ENCODE peak calls at places on chromosome 2, in ten cellular contexts. I is psoas muscle, B is body of pancreas, C is endothelial cell, A is SK-N-SH, W is Peyer's patch, R is A549, X is astrocyte of the spinal cord, V is hepatocyte, Q is AG04450. L is an unnamed sample.

GRCh38 chr2:188322569-188323531 is 31.2 kb downstream of the GULP1 start:
- DNase-seq in I (no peak), W (no peak), C (no peak), R (no peak), A (no peak), Q (peak; percentile 21), X (peak; percentile 92), B (peak; percentile 60), V (peak; percentile 26), L (no peak)

GRCh38 chr2:226660524-226660923 is 139.1 kb downstream of the IRS1 start:
- DNase-seq in Q (peak; percentile 53), V (peak; percentile 39), B (peak; percentile 29), R (no peak), I (no peak), X (peak; percentile 81), W (peak; percentile 65), C (no peak), A (no peak), L (no peak)

GRCh38 chr2:72180351-72180750 is 32.7 kb upstream of the CYP26B1 start:
- DNase-seq in C (no peak), A (no peak), B (no peak), W (no peak), Q (no peak), V (no peak), X (no peak), R (no peak), I (no peak), L (no peak)

GRCh38 chr2:15640291-15640711 is 48.6 kb downstream of the DDX1 start:
- DNase-seq in B (no peak), W (no peak), A (no peak), I (no peak), R (no peak), V (peak; percentile 56), X (peak; percentile 86), Q (peak; percentile 39), C (no peak), L (no peak)

GRCh38 chr2:9258953-9259399 is 52.4 kb downstream of the ASAP2 start:
- DNase-seq in R (no peak), V (no peak), Q (no peak), W (no peak), A (no peak), B (no peak), X (peak; percentile 66), I (peak; percentile 74), C (no peak), L (no peak)

GRCh38 chr2:228329279-228329678 is 147.8 kb upstream of the SPHKAP start:
- DNase-seq in Q (no peak), R (no peak), C (no peak), B (peak; percentile 3), X (no peak), I (no peak), V (no peak), A (no peak), W (no peak), L (no peak)

GRCh38 chr2:187842978-187843847 is 289.0 kb upstream of the TFPI start:
- DNase-seq in X (peak; percentile 83), W (no peak), I (no peak), V (peak; percentile 85), A (peak; percentile 15), C (peak; percentile 19), Q (peak; percentile 55), R (peak; percentile 15), B (peak; percentile 37), L (no peak)

GRCh38 chr2:232365621-232366321 is 12.8 kb upstream of the ALPP start:
- DNase-seq in Q (peak; percentile 8), C (peak; percentile 77), B (peak; percentile 14), W (peak; percentile 37), V (peak; percentile 63), R (peak; percentile 52), X (peak; percentile 19), I (peak; percentile 34), A (peak; percentile 73), L (no peak)

GRCh38 chr2:70084973-70085710 is 2.1 kb upstream of the PCBP1 start:
- DNase-seq in C (no peak), X (no peak), Q (no peak), R (no peak), I (peak; percentile 66), B (peak; percentile 62), W (peak; percentile 91), A (no peak), V (peak; percentile 84), L (no peak)

GRCh38 chr2:105895995-105896764 is 151.5 kb downstream of the NCK2 start:
- DNase-seq in X (no peak), R (no peak), C (no peak), B (no peak), I (peak; percentile 75), V (no peak), Q (no peak), A (no peak), W (no peak), L (no peak)

GRCh38 chr2:23452397-23452796 is 67.4 kb downstream of the KLHL29 start:
- DNase-seq in C (no peak), A (no peak), I (no peak), X (no peak), V (no peak), W (no peak), R (no peak), B (no peak), Q (no peak), L (no peak)

GRCh38 chr2:54767921-54768320 is 44.5 kb downstream of the EML6 start:
- DNase-seq in V (no peak), W (no peak), Q (no peak), R (no peak), I (no peak), A (no peak), B (no peak), C (no peak), X (peak; percentile 60), L (no peak)

GRCh38 chr2:54768772-54769428 is 45.4 kb downstream of the EML6 start:
- DNase-seq in V (no peak), A (peak; percentile 53), C (no peak), Q (no peak), I (no peak), B (no peak), W (no peak), X (no peak), R (no peak), L (no peak)

GRCh38 chr2:54760310-54760709 is 36.8 kb downstream of the EML6 start:
- DNase-seq in A (no peak), R (no peak), I (no peak), C (no peak), Q (no peak), B (no peak), W (no peak), X (no peak), V (no peak), L (no peak)

DNA sequence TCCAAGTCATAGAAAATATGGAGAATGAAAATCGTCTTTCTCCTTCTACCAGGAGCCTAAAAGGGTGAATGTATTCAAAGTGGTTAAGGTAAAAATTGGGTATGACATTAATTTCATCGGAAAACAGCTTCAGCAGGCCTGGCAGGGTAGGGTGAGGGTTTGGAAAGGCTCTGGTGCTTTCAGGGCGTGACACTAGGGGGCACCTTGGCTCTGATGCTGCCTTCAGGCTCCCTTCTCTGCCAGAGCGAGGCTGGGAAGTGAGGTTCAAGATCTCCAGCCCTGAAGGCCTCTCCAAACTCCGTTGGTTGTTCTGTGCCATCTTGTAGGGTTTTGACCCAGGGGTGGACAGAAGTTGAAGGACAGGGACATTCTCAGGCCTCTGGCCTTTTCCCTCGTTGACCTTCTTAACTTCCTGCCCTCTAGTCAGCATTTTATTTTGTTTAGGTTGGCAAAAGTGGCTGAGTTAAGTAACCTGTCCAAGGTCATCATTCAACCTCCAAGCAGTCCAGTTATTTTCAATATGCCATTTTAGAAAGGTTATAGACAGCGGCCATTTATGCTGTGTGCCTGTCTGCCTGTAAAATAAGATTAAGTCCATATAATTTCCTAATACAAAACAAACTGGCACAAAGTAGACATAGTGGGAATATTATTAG is 40.3 kb downstream of the EML6 start:
- DNase-seq in C (peak; percentile 31), B (no peak), R (peak; percentile 18), W (no peak), I (no peak), V (no peak), X (no peak), Q (no peak), A (no peak), L (no peak)
- TF ChIP-seq CTCF in C (no peak), B (no peak), R (peak; percentile 47), W (no peak), I (no peak), V (peak; percentile 4), X (peak; percentile 19), Q (no peak), A (peak; percentile 27), L (no peak)

DNA sequence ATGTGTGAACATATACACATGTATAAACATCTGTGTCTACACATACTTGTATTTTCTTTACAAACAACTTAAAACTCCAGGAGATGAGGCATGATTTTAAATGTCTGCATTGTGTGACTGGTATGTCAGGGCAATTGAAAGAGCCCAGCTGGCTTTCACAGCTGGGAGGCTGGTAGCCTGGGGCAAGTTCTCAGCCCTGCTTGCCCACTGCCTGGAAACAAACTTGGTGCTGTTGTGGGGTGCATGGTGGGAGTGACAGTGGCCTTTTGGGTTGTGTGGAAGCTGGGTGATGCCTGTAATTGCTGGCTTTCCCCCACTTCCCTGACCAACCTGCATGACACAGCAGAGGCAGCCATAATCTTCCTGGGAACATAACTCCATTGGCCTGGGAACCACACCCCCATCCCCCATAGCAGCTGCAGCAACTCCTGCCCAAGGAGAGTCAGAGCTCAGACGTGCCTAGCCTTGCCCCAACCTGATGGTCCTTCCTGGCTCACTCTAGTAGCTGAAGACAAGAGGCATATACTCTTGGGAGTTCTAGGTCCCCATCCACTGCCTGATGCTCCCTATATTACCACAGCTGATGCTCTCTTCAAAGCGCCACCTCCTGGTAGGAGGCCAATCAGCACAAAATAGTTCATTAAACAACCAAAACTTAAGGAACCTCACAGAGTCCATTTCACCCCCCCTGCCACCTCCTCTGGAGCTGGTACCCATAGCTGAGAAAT is 158.4 kb downstream of the CERS6 start:
- DNase-seq in X (no peak), W (no peak), I (no peak), B (no peak), V (no peak), C (no peak), R (no peak), A (no peak), Q (no peak), L (no peak)
- TF ChIP-seq CTCF in X (peak; percentile 33), W (no peak), I (no peak), B (no peak), V (no peak), C (peak; percentile 27), R (no peak), A (peak; percentile 36), Q (peak; percentile 13), L (no peak)

GRCh38 chr2:240170354-240170735 is 29.9 kb upstream of the OTOS start:
- DNase-seq in A (no peak), R (no peak), V (peak; percentile 32), W (no peak), X (peak; percentile 3), Q (no peak), B (no peak), I (no peak), C (no peak), L (no peak)
- TF ChIP-seq CTCF in A (no peak), R (no peak), V (no peak), W (no peak), X (no peak), Q (no peak), B (no peak), I (no peak), C (no peak), L (no peak)

DNA sequence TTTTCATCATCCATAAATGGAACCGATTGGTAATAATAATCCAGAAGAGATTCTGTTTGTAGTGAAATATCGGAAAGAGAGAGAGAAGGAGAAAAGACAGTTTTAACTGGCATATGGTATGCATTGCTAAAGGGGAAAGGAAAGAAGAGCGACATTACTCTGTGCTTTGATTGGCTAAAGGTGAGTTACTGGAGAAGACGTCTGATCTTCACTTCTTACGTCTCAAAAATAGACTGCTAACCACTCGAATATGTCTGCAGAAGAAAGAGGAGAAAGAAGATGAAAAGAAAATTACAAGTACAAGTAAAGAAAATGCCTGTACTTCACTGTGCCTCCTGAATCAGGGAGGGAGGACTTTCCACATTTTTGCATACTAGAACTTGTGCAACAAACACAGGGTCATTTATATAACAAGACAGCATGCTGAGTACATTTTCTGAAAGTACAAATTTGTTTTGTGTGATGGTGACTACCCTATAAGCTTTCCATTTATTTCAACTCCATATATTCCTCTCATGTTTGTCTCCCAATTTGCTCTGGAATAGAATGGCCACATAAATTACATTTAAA is 787.2 kb downstream of the RNF144A start:
- DNase-seq in A (no peak), R (no peak), V (no peak), Q (no peak), X (no peak), W (no peak), I (no peak), C (no peak), B (no peak), L (no peak)
- TF ChIP-seq CTCF in A (no peak), R (no peak), V (no peak), Q (no peak), X (no peak), W (no peak), I (no peak), C (no peak), B (no peak), L (no peak)

L was measured in mesothelial cell of epicardium.